ENCODE peak calls at places on chromosomes 13 and 19, in seven cellular contexts. X, D, O, L, S, J and M are unnamed samples.

GRCh38 chr19:41407271-41407670 is 9.7 kb downstream of the BCKDHA start:
- DNase-seq in X (no peak), D (no peak), O (no peak), L (no peak), S (no peak), J (peak), M (peak)

GRCh38 chr19:29528350-29528945 is 2.7 kb downstream of the VSTM2B start:
- DNase-seq in X (peak), D (peak), O (peak), L (peak), S (peak), J (peak), M (peak)

GRCh38 chr13:111304041-111304544 is 16.3 kb upstream of the TEX29 start:
- DNase-seq in X (no peak), D (no peak), O (no peak), L (no peak), S (no peak), J (no peak), M (no peak)

GRCh38 chr19:35911790-35912189 is 3.7 kb upstream of the TYROBP start:
- DNase-seq in X (no peak), D (no peak), O (peak), L (peak), S (no peak), J (no peak), M (peak)

GRCh38 chr19:49686503-49687088 is 2.8 kb upstream of the ADM5 start:
- DNase-seq in X (no peak), D (no peak), O (no peak), L (no peak), S (no peak), J (no peak), M (no peak)

GRCh38 chr19:32224371-32225244 is 120.8 kb upstream of the ZNF507 start:
- DNase-seq in X (peak), D (peak), O (peak), L (peak), S (peak), J (peak), M (peak)

GRCh38 chr19:51020988-51021651 is 1.6 kb upstream of the KLK10 start:
- DNase-seq in X (peak), D (no peak), O (peak), L (peak), S (no peak), J (peak), M (peak)

GRCh38 chr13:113782472-113782871 is 23.4 kb downstream of the TMEM255B start:
- DNase-seq in X (no peak), D (no peak), O (no peak), L (no peak), S (no peak), J (no peak), M (no peak)

GRCh38 chr19:48569814-48570213 is 17.8 kb downstream of the SULT2B1 start:
- DNase-seq in X (no peak), D (no peak), O (no peak), L (peak), S (no peak), J (no peak), M (no peak)

GRCh38 chr19:5857203-5858081 is 6.2 kb upstream of the FUT3 start:
- DNase-seq in X (no peak), D (no peak), O (no peak), L (no peak), S (no peak), J (no peak), M (no peak)

GRCh38 chr19:14661372-14661924 is 13.2 kb downstream of the ADGRE3 start:
- DNase-seq in X (no peak), D (no peak), O (no peak), L (no peak), S (no peak), J (no peak), M (no peak)

DNA sequence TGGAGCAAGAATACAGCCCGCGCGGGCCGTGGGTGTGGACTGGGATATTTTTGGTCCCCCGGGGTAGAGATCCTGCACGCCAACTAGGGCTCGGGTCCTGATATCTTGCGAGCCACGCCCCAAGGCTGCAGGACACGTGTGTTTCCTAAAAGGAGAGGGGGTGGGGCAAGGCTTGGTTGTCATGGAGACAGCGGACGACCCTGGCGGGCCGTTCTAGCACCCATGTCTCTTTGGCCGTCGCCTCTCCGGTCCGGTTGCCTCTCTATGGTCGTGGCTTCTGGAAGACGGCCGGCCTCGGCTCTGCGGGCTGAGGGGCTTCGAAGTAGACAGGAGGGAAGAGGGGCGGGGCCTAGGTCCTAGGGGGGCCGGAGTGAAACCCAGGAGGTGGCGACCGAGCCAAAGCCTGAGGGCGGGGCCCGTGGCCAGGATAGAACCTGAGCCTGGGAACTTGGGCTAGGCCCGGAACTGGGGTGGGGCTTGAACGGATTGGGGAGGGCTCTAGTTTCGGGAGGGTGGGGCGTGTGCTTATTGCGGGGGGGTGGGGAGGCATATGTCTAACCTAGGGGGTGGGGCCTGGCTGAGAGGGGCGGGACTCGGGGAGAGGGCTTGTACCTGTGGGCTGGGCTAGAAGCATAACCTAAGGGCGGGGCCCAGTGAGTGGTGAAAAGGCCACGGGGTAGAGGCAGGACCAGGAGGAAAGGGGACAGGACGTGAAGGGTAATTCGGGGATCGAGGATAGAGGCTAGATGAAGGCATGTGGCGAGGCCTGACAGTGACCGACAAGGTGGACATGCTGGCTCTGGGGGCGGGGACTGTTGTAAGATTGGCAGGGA is 737 bp upstream of the SLC27A1 start:
- DNase-seq in X (peak), D (peak), O (peak), L (peak), S (peak), J (peak), M (peak)
- H3K27ac ChIP-seq in X (peak), D (peak), O (peak), L (peak), S (peak), J (peak), M (peak)

GRCh38 chr13:73216381-73216831 is 157.6 kb downstream of the KLF5 start:
- DNase-seq in X (no peak), D (no peak), O (no peak), L (no peak), S (no peak), J (no peak), M (no peak)

GRCh38 chr13:73218181-73218580 is 159.4 kb downstream of the KLF5 start:
- DNase-seq in X (no peak), D (no peak), O (no peak), L (no peak), S (no peak), J (no peak), M (no peak)

GRCh38 chr13:73212482-73212881 is 153.7 kb downstream of the KLF5 start:
- DNase-seq in X (no peak), D (no peak), O (no peak), L (no peak), S (no peak), J (no peak), M (no peak)

GRCh38 chr13:73220966-73221720 is 162.3 kb downstream of the KLF5 start:
- DNase-seq in X (no peak), D (no peak), O (no peak), L (peak), S (no peak), J (no peak), M (no peak)

DNA sequence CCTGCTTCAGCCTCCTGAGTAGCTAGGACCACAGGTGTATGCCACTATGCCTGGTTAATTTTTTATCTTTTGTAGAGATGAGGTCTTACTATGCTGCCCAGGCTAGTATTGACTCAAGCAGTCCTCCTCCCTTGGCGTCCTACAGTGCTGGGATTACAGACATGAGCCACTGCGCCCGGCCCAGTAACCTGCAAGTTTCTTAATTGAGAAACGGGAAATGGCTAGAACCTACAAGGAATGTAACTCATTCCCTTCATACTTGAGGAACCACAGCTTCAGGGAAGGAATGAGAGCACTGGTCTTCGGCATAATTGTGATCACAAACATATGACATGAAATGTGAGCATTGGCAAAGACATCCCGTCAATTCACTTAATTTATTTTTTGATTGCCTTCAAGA is 157.0 kb downstream of the KLF5 start:
- DNase-seq in X (no peak), D (no peak), O (no peak), L (peak), S (no peak), J (no peak), M (no peak)
- H3K27ac ChIP-seq in X (no peak), D (no peak), O (no peak), L (no peak), S (no peak), J (no peak), M (no peak)

GRCh38 chr13:99299545-99300341 is 7.5 kb downstream of the GPR183 start:
- DNase-seq in X (no peak), D (no peak), O (no peak), L (no peak), S (no peak), J (no peak), M (no peak)

GRCh38 chr13:99295488-99296252 is 11.5 kb downstream of the GPR183 start:
- DNase-seq in X (no peak), D (no peak), O (no peak), L (no peak), S (no peak), J (no peak), M (no peak)

GRCh38 chr13:99296270-99296865 is 10.8 kb downstream of the GPR183 start:
- DNase-seq in X (peak), D (no peak), O (no peak), L (peak), S (peak), J (no peak), M (no peak)

GRCh38 chr13:99298056-99298455 is 9.1 kb downstream of the GPR183 start:
- DNase-seq in X (no peak), D (no peak), O (no peak), L (no peak), S (no peak), J (no peak), M (no peak)

DNA sequence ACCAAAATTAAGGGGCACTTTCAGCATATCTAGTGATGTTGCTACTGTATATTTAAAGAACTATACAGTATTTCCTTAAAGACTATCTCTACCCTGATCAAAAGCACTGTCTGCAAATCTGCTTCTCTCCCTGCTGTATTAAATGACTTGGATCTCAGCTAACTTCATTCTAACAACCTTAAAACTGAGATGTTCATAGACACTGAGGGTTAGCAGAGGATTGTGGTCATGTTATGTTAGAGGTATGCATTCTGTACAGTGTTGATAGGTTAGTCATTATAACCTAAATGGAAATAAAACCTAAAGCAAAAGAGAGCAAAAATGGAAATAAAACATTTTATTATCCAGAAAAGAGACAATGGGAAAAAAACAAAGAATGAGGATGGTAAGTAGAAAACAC is 9.9 kb downstream of the GPR183 start:
- DNase-seq in X (no peak), D (no peak), O (no peak), L (peak), S (no peak), J (no peak), M (no peak)
- H3K27ac ChIP-seq in X (peak), D (no peak), O (no peak), L (no peak), S (peak), J (no peak), M (no peak)

GRCh38 chr13:35472308-35473008 is 4.0 kb downstream of the MAB21L1 start:
- DNase-seq in X (no peak), D (no peak), O (no peak), L (no peak), S (no peak), J (no peak), M (no peak)

GRCh38 chr13:35478384-35479222 is 2.1 kb upstream of the MAB21L1 start:
- DNase-seq in X (no peak), D (no peak), O (no peak), L (no peak), S (no peak), J (no peak), M (no peak)

GRCh38 chr13:35475960-35476943 is at the start of gene MAB21L1:
- DNase-seq in X (no peak), D (no peak), O (no peak), L (peak), S (no peak), J (peak), M (peak)

GRCh38 chr13:35474551-35474950 is 1.9 kb downstream of the MAB21L1 start:
- DNase-seq in X (no peak), D (no peak), O (no peak), L (no peak), S (no peak), J (no peak), M (no peak)

DNA sequence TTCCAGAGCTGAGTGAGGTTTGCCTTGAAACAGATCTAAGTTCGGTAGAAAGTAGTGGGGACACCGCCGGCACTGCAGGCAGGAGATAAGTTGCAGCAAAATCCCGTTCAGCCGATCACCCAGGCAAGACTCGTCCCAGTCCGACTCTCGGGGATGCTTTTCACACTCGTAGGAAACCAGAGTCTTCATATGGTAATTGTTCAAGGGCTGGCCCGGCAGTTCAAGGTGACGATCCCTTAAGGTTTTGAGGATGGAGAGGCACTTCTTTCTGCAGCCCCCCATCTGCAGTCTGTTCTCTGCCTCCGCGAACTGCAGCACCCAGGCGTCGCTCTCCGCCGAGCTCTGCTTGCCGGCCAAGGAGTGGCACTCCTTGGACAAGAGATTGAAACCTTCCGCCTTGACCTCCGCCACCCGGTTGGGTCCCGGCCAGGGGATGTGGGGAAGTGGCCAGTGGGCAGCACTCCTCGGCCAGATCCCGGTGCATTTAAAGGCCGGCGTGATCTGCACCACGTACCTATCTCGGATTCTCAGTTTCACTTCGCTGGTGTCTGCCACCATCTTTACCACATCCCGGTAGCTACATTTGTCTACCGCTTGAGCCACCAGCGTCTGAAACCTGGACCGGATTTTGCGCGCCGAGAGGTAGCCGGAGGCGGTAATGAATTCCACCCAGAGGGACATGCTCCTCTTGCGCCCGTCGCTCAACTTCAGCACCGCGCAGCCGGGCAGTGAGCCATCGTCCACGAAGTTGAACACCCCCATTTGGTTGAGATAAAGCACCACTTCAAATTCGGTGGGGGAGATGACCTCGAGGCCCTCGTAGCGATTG is 1.1 kb downstream of the MAB21L1 start:
- DNase-seq in X (no peak), D (no peak), O (no peak), L (peak), S (no peak), J (peak), M (no peak)
- H3K27ac ChIP-seq in X (no peak), D (no peak), O (no peak), L (no peak), S (no peak), J (no peak), M (peak)

DNA sequence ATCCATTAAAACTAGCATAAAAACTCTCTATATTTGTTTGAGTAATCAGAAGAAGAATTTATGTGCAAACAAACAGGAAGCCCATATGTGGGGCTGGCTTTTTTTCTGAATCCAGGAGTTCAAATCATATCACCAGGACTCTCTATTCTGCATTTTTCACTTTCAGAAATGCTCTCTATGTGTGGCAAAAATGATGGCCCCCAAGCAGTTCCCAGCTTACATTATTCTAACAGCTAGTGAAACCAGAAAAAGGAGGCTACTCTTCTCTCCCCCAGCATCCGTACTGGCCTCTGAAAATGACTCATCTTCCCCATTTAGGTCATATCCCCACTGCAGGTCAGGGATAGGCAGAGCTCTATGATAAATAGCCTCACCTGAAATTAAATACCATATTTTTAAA is 20.4 kb downstream of the RBM26 start:
- DNase-seq in X (no peak), D (no peak), O (peak), L (no peak), S (no peak), J (peak), M (no peak)
- H3K27ac ChIP-seq in X (peak), D (no peak), O (no peak), L (no peak), S (no peak), J (no peak), M (no peak)

DNA sequence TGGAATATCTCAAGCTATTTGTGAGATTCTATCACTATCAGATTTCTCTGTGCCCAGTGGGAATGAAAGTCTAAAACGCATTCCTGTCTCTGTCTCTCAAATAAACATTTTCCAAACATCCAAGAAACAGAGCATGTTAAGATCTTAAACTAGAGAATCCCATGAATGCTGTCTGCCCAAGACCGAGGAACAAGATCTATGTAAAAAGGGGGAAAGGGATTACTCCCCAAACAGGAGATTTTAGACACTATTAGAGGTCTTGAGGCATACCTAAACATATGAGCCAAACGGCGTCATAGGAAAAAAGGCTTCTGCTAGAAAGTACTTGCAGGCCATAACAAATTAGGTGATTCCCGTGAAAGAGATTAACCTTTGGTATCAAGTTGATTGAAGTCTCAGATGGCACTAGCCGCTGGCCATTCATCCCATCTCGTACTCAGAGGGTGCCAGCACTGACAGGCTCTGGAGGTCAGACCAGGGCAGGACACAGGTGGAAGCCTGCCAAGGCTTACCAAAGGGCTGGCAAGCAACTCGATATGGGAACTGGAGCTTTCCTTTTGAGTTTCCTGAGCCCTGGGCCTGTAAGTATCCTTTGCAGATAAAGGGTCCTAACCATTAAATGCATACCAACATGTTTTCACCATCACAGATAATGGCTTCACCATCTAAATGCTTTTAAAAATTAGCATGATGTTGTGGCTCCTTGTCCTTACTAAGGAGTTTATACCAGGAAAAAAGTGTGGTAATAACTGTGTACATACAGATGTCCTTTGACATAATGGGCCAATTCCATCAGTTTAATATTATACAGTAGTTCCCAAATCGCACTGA is 225.2 kb downstream of the FOXO1 start:
- DNase-seq in X (no peak), D (no peak), O (peak), L (no peak), S (no peak), J (peak), M (peak)
- H3K27ac ChIP-seq in X (no peak), D (no peak), O (peak), L (no peak), S (no peak), J (peak), M (peak)

DNA sequence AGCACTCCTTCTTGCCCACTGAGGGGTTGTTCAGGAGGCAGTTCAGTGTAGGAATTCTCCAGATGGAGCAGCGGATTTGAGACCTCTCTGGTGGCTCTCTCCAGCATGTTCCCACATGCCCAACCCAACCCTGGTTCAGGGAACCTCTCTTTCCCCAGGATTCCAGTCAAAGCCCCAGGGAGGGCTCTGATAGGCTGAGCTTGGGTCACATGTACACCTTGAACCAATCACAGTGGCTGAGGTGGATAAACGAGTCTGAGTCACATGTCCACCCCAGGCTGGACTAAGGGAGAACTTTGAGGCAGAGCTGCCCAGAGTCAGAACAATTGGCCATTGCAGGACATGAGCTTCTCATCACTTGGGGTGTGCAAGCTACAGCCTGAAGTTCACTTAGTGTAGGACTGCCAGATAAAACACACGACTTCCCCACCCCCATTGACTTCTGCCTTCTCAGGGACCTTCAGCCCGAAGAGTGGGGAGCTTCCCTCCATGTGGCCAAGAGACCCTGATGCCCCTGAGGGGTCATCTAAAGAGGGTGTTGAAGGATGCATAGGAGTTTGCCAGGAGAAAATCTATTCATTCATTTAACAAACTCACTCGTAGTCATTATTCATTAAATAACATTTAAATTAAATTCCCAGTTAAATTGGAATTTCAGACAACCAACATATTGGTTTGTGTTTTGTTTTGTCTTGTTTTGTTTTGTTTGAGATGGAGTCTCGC is 4.0 kb upstream of the MAST3 start:
- DNase-seq in X (no peak), D (no peak), O (peak), L (peak), S (no peak), J (no peak), M (no peak)
- H3K27ac ChIP-seq in X (no peak), D (no peak), O (peak), L (no peak), S (no peak), J (no peak), M (no peak)